ENCODE peak calls at places on chromosomes 1 and 21, in nine cellular contexts. One of them, this sample, is unnamed.

GRCh38 chr1:212967767-212968166 is 17.4 kb downstream of the VASH2 start:
- DNase-seq in progenitor cell of endocrine pancreas: no peak
- DNase-seq in tibial artery: no peak
- DNase-seq in lower leg skin: no peak
- DNase-seq in body of pancreas: no peak
- DNase-seq in CD4-positive, alpha-beta T cell: no peak
- DNase-seq in dorsolateral prefrontal cortex: no peak
- DNase-seq in endothelial cell: peak
- DNase-seq in AG10803: peak
- DNase-seq in this sample: peak

GRCh38 chr1:218259800-218260199 is 25.3 kb upstream of the RRP15 start:
- DNase-seq in lower leg skin: no peak
- DNase-seq in progenitor cell of endocrine pancreas: no peak
- DNase-seq in dorsolateral prefrontal cortex: no peak
- DNase-seq in AG10803: no peak
- DNase-seq in body of pancreas: no peak
- DNase-seq in CD4-positive, alpha-beta T cell: no peak
- DNase-seq in endothelial cell: peak
- DNase-seq in tibial artery: no peak
- DNase-seq in this sample: no peak

GRCh38 chr21:46552274-46552673 is 52.6 kb downstream of the S100B start:
- DNase-seq in dorsolateral prefrontal cortex: no peak
- DNase-seq in AG10803: no peak
- DNase-seq in endothelial cell: peak
- DNase-seq in tibial artery: no peak
- DNase-seq in progenitor cell of endocrine pancreas: no peak
- DNase-seq in body of pancreas: no peak
- DNase-seq in CD4-positive, alpha-beta T cell: no peak
- DNase-seq in lower leg skin: no peak
- DNase-seq in this sample: no peak

GRCh38 chr1:182649041-182649440 is 35.3 kb downstream of the RGS8 start:
- DNase-seq in dorsolateral prefrontal cortex: no peak
- DNase-seq in lower leg skin: no peak
- DNase-seq in progenitor cell of endocrine pancreas: no peak
- DNase-seq in CD4-positive, alpha-beta T cell: no peak
- DNase-seq in tibial artery: no peak
- DNase-seq in endothelial cell: no peak
- DNase-seq in body of pancreas: no peak
- DNase-seq in AG10803: no peak
- DNase-seq in this sample: no peak

GRCh38 chr1:160149706-160150105 is 1.7 kb upstream of the ATP1A4 start:
- DNase-seq in CD4-positive, alpha-beta T cell: no peak
- DNase-seq in tibial artery: no peak
- DNase-seq in body of pancreas: no peak
- DNase-seq in lower leg skin: no peak
- DNase-seq in AG10803: peak
- DNase-seq in dorsolateral prefrontal cortex: no peak
- DNase-seq in endothelial cell: no peak
- DNase-seq in progenitor cell of endocrine pancreas: no peak
- DNase-seq in this sample: no peak

GRCh38 chr1:164834641-164835040 is 275.7 kb downstream of the PBX1 start:
- DNase-seq in body of pancreas: no peak
- DNase-seq in AG10803: peak
- DNase-seq in progenitor cell of endocrine pancreas: no peak
- DNase-seq in tibial artery: no peak
- DNase-seq in dorsolateral prefrontal cortex: no peak
- DNase-seq in endothelial cell: no peak
- DNase-seq in CD4-positive, alpha-beta T cell: no peak
- DNase-seq in lower leg skin: no peak
- DNase-seq in this sample: no peak

GRCh38 chr1:9312183-9312582 is 19.5 kb downstream of the SPSB1 start:
- DNase-seq in dorsolateral prefrontal cortex: no peak
- DNase-seq in progenitor cell of endocrine pancreas: no peak
- DNase-seq in AG10803: no peak
- DNase-seq in CD4-positive, alpha-beta T cell: no peak
- DNase-seq in endothelial cell: no peak
- DNase-seq in tibial artery: no peak
- DNase-seq in body of pancreas: no peak
- DNase-seq in lower leg skin: no peak
- DNase-seq in this sample: no peak

GRCh38 chr21:43805275-43805800 is 16.0 kb downstream of the RRP1 start:
- DNase-seq in tibial artery: no peak
- DNase-seq in endothelial cell: no peak
- DNase-seq in lower leg skin: no peak
- DNase-seq in dorsolateral prefrontal cortex: no peak
- DNase-seq in body of pancreas: no peak
- DNase-seq in progenitor cell of endocrine pancreas: no peak
- DNase-seq in CD4-positive, alpha-beta T cell: no peak
- DNase-seq in AG10803: no peak
- DNase-seq in this sample: no peak

GRCh38 chr1:36321119-36321951 is 2.1 kb downstream of the EVA1B start:
- DNase-seq in body of pancreas: peak
- DNase-seq in dorsolateral prefrontal cortex: no peak
- DNase-seq in progenitor cell of endocrine pancreas: no peak
- DNase-seq in AG10803: peak
- DNase-seq in tibial artery: peak
- DNase-seq in lower leg skin: peak
- DNase-seq in endothelial cell: peak
- DNase-seq in CD4-positive, alpha-beta T cell: no peak
- DNase-seq in this sample: peak

GRCh38 chr1:43061803-43062202 is 103.1 kb upstream of the SLC2A1 start:
- DNase-seq in progenitor cell of endocrine pancreas: no peak
- DNase-seq in AG10803: no peak
- DNase-seq in endothelial cell: no peak
- DNase-seq in CD4-positive, alpha-beta T cell: no peak
- DNase-seq in lower leg skin: no peak
- DNase-seq in body of pancreas: no peak
- DNase-seq in tibial artery: no peak
- DNase-seq in dorsolateral prefrontal cortex: no peak
- DNase-seq in this sample: no peak

GRCh38 chr1:12615916-12616708 is 1.9 kb downstream of the DHRS3 start:
- DNase-seq in body of pancreas: peak
- DNase-seq in tibial artery: peak
- DNase-seq in AG10803: peak
- DNase-seq in lower leg skin: no peak
- DNase-seq in dorsolateral prefrontal cortex: no peak
- DNase-seq in progenitor cell of endocrine pancreas: no peak
- DNase-seq in endothelial cell: peak
- DNase-seq in CD4-positive, alpha-beta T cell: no peak
- DNase-seq in this sample: no peak

GRCh38 chr1:225694151-225694603 is 41.3 kb upstream of the ENAH start:
- DNase-seq in progenitor cell of endocrine pancreas: no peak
- DNase-seq in dorsolateral prefrontal cortex: no peak
- DNase-seq in lower leg skin: no peak
- DNase-seq in body of pancreas: peak
- DNase-seq in AG10803: no peak
- DNase-seq in CD4-positive, alpha-beta T cell: no peak
- DNase-seq in endothelial cell: no peak
- DNase-seq in tibial artery: peak
- DNase-seq in this sample: no peak

GRCh38 chr1:200699871-200700270 is 30.2 kb upstream of the DDX59 start:
- DNase-seq in body of pancreas: no peak
- DNase-seq in dorsolateral prefrontal cortex: no peak
- DNase-seq in tibial artery: no peak
- DNase-seq in CD4-positive, alpha-beta T cell: no peak
- DNase-seq in progenitor cell of endocrine pancreas: no peak
- DNase-seq in lower leg skin: no peak
- DNase-seq in endothelial cell: no peak
- DNase-seq in AG10803: peak
- DNase-seq in this sample: no peak

GRCh38 chr21:36584980-36585940 is 105.3 kb upstream of the CLDN14 start:
- DNase-seq in tibial artery: no peak
- DNase-seq in AG10803: no peak
- DNase-seq in CD4-positive, alpha-beta T cell: peak
- DNase-seq in endothelial cell: no peak
- DNase-seq in body of pancreas: no peak
- DNase-seq in dorsolateral prefrontal cortex: no peak
- DNase-seq in progenitor cell of endocrine pancreas: no peak
- DNase-seq in lower leg skin: no peak
- DNase-seq in this sample: no peak
- TF ChIP-seq CTCF in tibial artery: no peak
- TF ChIP-seq CTCF in AG10803: no peak
- TF ChIP-seq CTCF in CD4-positive, alpha-beta T cell: peak
- TF ChIP-seq CTCF in endothelial cell: no peak
- TF ChIP-seq CTCF in body of pancreas: no peak
- TF ChIP-seq CTCF in dorsolateral prefrontal cortex: no peak
- TF ChIP-seq CTCF in progenitor cell of endocrine pancreas: peak
- TF ChIP-seq CTCF in lower leg skin: no peak
- TF ChIP-seq CTCF in this sample: no peak

DNA sequence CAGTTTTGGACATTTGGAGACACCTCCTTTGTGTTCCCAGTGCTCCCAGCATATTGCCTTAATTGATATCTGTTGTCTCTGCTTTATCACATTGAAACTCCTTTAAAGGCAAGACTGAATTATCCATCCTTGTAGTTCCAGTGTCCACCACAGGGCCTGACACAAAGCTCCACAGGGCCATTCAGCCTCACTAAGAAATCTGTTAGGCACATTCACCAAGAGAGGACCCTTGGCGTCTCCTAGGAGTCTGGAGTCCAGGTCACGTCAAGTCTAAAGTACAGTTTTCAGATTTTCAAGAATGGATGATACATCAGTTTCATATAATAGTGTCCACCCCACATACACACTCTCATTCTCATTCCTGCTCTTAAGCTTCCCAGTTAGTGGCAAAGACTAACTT is 4.8 kb downstream of the ACP6 start:
- DNase-seq in progenitor cell of endocrine pancreas: no peak
- DNase-seq in CD4-positive, alpha-beta T cell: no peak
- DNase-seq in AG10803: no peak
- DNase-seq in body of pancreas: no peak
- DNase-seq in tibial artery: no peak
- DNase-seq in dorsolateral prefrontal cortex: no peak
- DNase-seq in endothelial cell: peak
- DNase-seq in lower leg skin: no peak
- DNase-seq in this sample: no peak
- TF ChIP-seq CTCF in progenitor cell of endocrine pancreas: peak
- TF ChIP-seq CTCF in CD4-positive, alpha-beta T cell: no peak
- TF ChIP-seq CTCF in AG10803: peak
- TF ChIP-seq CTCF in body of pancreas: no peak
- TF ChIP-seq CTCF in tibial artery: peak
- TF ChIP-seq CTCF in dorsolateral prefrontal cortex: no peak
- TF ChIP-seq CTCF in endothelial cell: peak
- TF ChIP-seq CTCF in lower leg skin: no peak
- TF ChIP-seq CTCF in this sample: peak

GRCh38 chr1:192491804-192492554 is 83.6 kb upstream of the RGS1 start:
- DNase-seq in lower leg skin: no peak
- DNase-seq in progenitor cell of endocrine pancreas: no peak
- DNase-seq in endothelial cell: no peak
- DNase-seq in tibial artery: no peak
- DNase-seq in dorsolateral prefrontal cortex: no peak
- DNase-seq in AG10803: peak
- DNase-seq in body of pancreas: no peak
- DNase-seq in CD4-positive, alpha-beta T cell: no peak
- DNase-seq in this sample: no peak

GRCh38 chr1:192489748-192490147 is 85.8 kb upstream of the RGS1 start:
- DNase-seq in endothelial cell: peak
- DNase-seq in body of pancreas: peak
- DNase-seq in CD4-positive, alpha-beta T cell: no peak
- DNase-seq in dorsolateral prefrontal cortex: no peak
- DNase-seq in AG10803: peak
- DNase-seq in lower leg skin: peak
- DNase-seq in tibial artery: peak
- DNase-seq in progenitor cell of endocrine pancreas: no peak
- DNase-seq in this sample: no peak

GRCh38 chr1:192489046-192489445 is 86.5 kb upstream of the RGS1 start:
- DNase-seq in body of pancreas: no peak
- DNase-seq in dorsolateral prefrontal cortex: no peak
- DNase-seq in AG10803: peak
- DNase-seq in progenitor cell of endocrine pancreas: no peak
- DNase-seq in endothelial cell: no peak
- DNase-seq in lower leg skin: no peak
- DNase-seq in tibial artery: no peak
- DNase-seq in CD4-positive, alpha-beta T cell: no peak
- DNase-seq in this sample: no peak

GRCh38 chr1:192485692-192486436 is 89.7 kb upstream of the RGS1 start:
- DNase-seq in AG10803: peak
- DNase-seq in dorsolateral prefrontal cortex: no peak
- DNase-seq in tibial artery: peak
- DNase-seq in body of pancreas: peak
- DNase-seq in CD4-positive, alpha-beta T cell: no peak
- DNase-seq in progenitor cell of endocrine pancreas: no peak
- DNase-seq in endothelial cell: no peak
- DNase-seq in lower leg skin: peak
- DNase-seq in this sample: no peak

DNA sequence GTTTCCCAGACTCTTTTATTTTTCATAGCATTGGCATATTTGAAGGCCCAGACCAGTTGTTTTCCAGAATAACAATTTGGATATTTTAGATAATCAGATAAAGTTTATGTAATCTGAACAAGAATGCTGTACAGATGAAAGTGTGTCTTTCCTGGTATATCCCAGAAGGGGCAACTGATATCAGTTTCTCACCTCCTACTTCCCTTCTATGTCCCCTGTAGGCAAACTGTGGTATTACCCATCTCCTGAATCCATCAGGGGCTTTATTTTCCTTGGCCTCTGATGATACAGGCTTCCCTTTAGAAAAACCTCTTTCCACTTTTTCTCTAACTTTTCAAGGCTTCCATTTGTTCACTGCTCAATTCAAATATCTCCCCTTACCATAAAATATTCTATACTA is 87.5 kb upstream of the RGS1 start:
- DNase-seq in lower leg skin: no peak
- DNase-seq in endothelial cell: no peak
- DNase-seq in body of pancreas: no peak
- DNase-seq in tibial artery: no peak
- DNase-seq in progenitor cell of endocrine pancreas: no peak
- DNase-seq in AG10803: no peak
- DNase-seq in dorsolateral prefrontal cortex: no peak
- DNase-seq in CD4-positive, alpha-beta T cell: no peak
- DNase-seq in this sample: no peak
- TF ChIP-seq CTCF in lower leg skin: no peak
- TF ChIP-seq CTCF in endothelial cell: peak
- TF ChIP-seq CTCF in body of pancreas: no peak
- TF ChIP-seq CTCF in tibial artery: no peak
- TF ChIP-seq CTCF in progenitor cell of endocrine pancreas: peak
- TF ChIP-seq CTCF in AG10803: peak
- TF ChIP-seq CTCF in dorsolateral prefrontal cortex: no peak
- TF ChIP-seq CTCF in CD4-positive, alpha-beta T cell: no peak
- TF ChIP-seq CTCF in this sample: peak

DNA sequence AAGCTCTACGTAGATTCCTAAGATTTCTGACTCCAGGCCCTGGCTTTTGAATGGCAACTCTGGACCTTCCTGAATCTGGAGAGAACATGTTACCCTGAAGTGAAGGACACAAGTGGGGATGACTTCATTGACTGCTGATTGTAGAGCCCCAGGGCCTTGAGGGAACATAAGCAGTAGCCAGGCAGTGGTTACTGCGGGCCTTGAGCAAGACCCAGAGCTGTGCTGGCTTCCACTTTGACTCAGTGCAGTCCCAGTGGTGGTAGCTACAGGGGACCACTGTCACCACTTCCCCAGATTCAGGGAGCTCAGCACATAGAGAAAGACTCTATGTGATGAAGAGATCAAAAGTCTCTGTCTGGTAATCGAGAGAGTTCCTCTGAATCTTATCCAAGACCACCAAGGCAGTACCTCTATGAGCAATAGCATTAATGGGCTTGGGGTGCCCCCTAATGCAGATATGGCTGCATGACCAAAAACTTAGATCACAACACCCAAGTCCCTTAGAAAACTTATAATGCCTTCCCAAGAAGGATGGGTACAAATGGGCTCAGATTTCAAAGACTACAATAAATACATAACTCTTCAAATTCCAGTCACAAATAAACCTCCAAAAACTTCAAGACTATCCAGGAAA is 1278.3 kb downstream of the AMY1C start:
- DNase-seq in lower leg skin: no peak
- DNase-seq in tibial artery: no peak
- DNase-seq in progenitor cell of endocrine pancreas: no peak
- DNase-seq in AG10803: no peak
- DNase-seq in endothelial cell: peak
- DNase-seq in dorsolateral prefrontal cortex: no peak
- DNase-seq in body of pancreas: no peak
- DNase-seq in CD4-positive, alpha-beta T cell: no peak
- DNase-seq in this sample: no peak
- TF ChIP-seq CTCF in lower leg skin: no peak
- TF ChIP-seq CTCF in tibial artery: no peak
- TF ChIP-seq CTCF in progenitor cell of endocrine pancreas: peak
- TF ChIP-seq CTCF in AG10803: no peak
- TF ChIP-seq CTCF in endothelial cell: no peak
- TF ChIP-seq CTCF in dorsolateral prefrontal cortex: no peak
- TF ChIP-seq CTCF in body of pancreas: no peak
- TF ChIP-seq CTCF in CD4-positive, alpha-beta T cell: no peak
- TF ChIP-seq CTCF in this sample: no peak